ENCODE peak calls at places on chromosomes 1 and 21, in four cellular contexts. V is heart left ventricle; J is AG04450; A is CD8-positive, alpha-beta T cell. S is an unnamed sample. For H3K9me3 and H3K27me3, the result is how much of the 10 kb centered on the place peaks cover.

GRCh38 chr1:86370627-86371026 is 25.5 kb downstream of the ODF2L start:
- DNase-seq in V (no peak), J (no peak), A (no peak), S (no peak)

GRCh38 chr1:18118491-18118890 is 10.9 kb downstream of the IGSF21 start:
- DNase-seq in V (no peak), J (no peak), A (no peak), S (no peak)

GRCh38 chr1:116115476-116115875 is 4.3 kb downstream of the MAB21L3 start:
- DNase-seq in V (no peak), J (no peak), A (no peak), S (no peak)

GRCh38 chr1:207748737-207749528 is 2.9 kb upstream of the CD46 start:
- DNase-seq in V (no peak), J (no peak), A (no peak), S (no peak)

GRCh38 chr1:24369801-24370200 is 43.8 kb downstream of the STPG1 start:
- DNase-seq in V (no peak), J (no peak), A (no peak), S (no peak)

GRCh38 chr1:245322673-245323072 is 167.9 kb downstream of the KIF26B start:
- DNase-seq in V (no peak), J (no peak), A (no peak), S (no peak)

GRCh38 chr1:196440711-196441110 is 167.5 kb downstream of the KCNT2 start:
- DNase-seq in V (no peak), J (no peak), A (no peak), S (no peak)

GRCh38 chr1:113185463-113186104 is 112.6 kb downstream of the LRIG2 start:
- DNase-seq in V (no peak), J (no peak), A (no peak), S (no peak)

GRCh38 chr1:89754518-89754917 is 66.3 kb upstream of the LRRC8D start:
- DNase-seq in V (no peak), J (peak), A (no peak), S (no peak)

GRCh38 chr1:223403184-223403815 is 10.1 kb downstream of the CCDC185 start:
- DNase-seq in V (no peak), J (no peak), A (no peak), S (no peak)
- TF ChIP-seq CTCF in V (no peak), J (no peak), A (no peak), S (no peak)

DNA sequence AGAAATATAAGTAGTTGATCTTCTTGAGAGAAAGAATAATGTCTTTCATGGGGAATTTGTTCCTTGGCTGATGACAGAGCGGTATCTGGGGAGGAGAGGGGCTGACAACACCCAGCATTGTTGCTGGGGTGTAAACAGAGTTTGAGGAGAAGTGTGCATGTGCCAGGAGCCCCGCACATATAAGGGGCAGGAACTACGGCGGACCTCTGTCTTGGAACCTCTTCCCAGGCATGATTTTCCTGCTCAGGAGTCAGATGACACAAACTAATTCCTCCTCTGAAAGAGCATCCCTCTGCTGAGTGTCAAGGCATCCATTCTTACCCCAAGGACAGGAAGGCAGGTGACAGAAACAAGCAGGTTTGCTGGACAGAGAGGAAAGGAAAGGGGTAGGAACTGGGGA is 119.1 kb downstream of the TPTE start:
- DNase-seq in V (no peak), J (no peak), A (no peak), S (no peak)
- H3K9me3 ChIP-seq in V (under half), J (half or more), A (under half), S (under half)

GRCh38 chr1:223334156-223334555 is 29.8 kb downstream of the SUSD4 start:
- DNase-seq in V (no peak), J (no peak), A (no peak), S (no peak)

GRCh38 chr1:223331301-223331700 is 32.7 kb downstream of the SUSD4 start:
- DNase-seq in V (no peak), J (no peak), A (no peak), S (no peak)

GRCh38 chr1:223330462-223330861 is 33.5 kb downstream of the SUSD4 start:
- DNase-seq in V (no peak), J (no peak), A (no peak), S (no peak)

GRCh38 chr1:223331929-223332328 is 32.0 kb downstream of the SUSD4 start:
- DNase-seq in V (no peak), J (peak), A (no peak), S (no peak)

DNA sequence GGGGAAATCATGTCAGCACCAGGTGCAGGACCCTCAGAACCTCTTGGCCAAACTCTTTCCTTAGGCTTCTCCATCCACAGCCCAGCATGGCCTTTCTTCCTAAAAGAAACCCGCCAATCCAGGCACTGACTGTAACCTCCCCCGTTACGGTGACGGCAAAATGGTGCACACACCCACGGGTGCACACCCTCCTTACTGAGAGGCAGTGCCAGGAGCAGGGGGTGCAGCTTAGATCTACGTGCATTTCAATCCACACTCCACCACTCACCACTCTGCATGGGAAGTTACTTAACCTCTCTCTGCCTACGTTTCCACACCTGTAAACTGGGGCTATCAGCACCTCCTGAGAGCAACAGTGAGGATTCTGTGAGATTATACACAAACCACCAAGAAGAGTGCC is 31.0 kb downstream of the SUSD4 start:
- DNase-seq in V (no peak), J (no peak), A (no peak), S (no peak)
- H3K27me3 ChIP-seq in V (under half), J (under half), A (under half), S (under half)

DNA sequence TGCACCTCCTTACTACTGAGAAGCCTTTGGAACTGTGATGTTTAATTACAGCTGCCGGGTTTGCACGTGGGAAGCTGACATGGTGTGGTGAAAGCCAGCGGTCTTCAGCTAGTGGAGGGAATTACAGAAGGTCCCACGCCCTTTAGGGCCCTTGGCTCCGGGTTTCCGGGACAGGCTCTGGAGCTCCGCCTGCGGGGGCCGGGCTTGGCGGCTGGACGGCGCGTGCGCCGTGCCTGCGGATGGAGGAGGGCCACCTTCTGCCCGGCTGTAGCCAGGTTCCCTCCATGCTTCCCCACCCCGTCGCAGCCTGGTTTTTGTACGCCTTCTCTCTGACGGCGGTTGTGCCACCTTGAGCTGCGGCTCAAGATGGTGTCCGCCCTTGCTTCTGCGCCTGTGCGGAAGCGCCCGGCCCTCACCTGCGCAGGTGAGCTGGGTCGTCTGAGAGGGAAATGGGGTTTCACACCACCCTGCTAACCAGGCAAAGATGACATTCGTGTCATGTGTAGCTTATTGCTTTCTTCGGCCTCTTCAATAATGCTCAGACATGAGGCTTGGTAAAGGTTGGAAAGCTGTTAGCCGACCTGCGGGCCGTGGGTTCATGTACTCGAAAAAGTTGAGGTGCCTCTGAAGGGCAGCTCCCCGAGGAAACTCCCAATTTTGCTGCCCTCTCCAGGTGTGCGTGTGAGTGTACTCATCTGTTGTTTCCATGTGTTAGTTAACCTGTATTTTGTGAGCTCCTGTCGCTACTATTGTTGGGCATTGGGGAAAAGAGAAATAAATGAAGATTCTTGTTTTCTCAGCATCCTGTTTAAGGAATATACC is 36.6 kb upstream of the OPRD1 start:
- DNase-seq in V (peak), J (no peak), A (peak), S (no peak)
- TF ChIP-seq CTCF in V (no peak), J (no peak), A (no peak), S (no peak)

GRCh38 chr21:8994640-8995511 is 1526.5 kb upstream of the TPTE start:
- DNase-seq in V (no peak), J (no peak), A (no peak), S (no peak)
- H3K9me3 ChIP-seq in V (under half), J (under half), A (under half), S (under half)

DNA sequence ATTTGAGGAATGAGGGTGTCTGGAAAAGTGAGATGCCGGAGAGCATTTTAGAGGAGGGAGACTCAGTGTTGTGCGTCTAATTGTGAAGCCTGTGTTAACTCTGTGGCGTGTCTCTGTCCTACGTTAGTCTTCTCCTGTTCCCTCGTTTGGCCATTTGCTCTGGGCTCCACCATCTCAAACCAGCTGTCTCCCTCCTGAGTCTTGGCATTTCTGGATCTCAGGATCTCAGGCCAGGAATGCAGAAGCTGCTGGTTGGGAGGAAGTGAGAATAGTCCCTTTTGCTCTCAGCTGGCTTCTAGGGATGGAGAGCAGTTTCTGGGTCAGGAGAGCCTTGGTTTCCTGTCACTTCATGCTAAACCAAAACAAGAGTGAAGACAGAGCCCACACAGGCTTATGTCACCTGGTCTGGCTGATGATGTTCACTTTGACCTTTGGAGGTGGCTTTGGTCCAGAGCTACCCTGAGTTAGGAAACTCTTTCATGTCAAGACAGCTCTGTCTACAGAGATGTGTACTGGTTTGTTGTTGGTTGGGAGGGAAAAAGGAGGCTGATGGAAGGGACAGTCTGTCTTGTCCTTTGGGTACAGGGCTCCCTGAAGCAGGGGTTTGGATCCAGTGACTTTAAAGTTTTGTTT is 859 bp downstream of the NFASC start:
- DNase-seq in V (no peak), J (no peak), A (no peak), S (no peak)
- H3K27me3 ChIP-seq in V (under half), J (under half), A (under half), S (under half)

GRCh38 chr1:21059021-21059420 is 117.7 kb downstream of the EIF4G3 start:
- DNase-seq in V (no peak), J (no peak), A (no peak), S (no peak)
- TF ChIP-seq CTCF in V (no peak), J (no peak), A (no peak), S (no peak)

GRCh38 chr1:34795916-34796315 is 3.1 kb downstream of the GJA4 start:
- DNase-seq in V (no peak), J (no peak), A (no peak), S (no peak)

GRCh38 chr1:34796990-34797389 is 4.2 kb downstream of the GJA4 start:
- DNase-seq in V (no peak), J (no peak), A (no peak), S (no peak)

GRCh38 chr1:34792868-34793727 is at the start of gene GJA4:
- DNase-seq in V (peak), J (no peak), A (no peak), S (no peak)

GRCh38 chr1:34794001-34794789 is 1.4 kb downstream of the GJA4 start:
- DNase-seq in V (no peak), J (no peak), A (no peak), S (no peak)

GRCh38 chr1:34794790-34795180 is 2.0 kb downstream of the GJA4 start:
- DNase-seq in V (no peak), J (no peak), A (no peak), S (no peak)
- H3K9me3 ChIP-seq in V (under half), J (under half), A (under half), S (under half)